ENCODE peak calls at places on chromosomes 11 and 22, in six cellular contexts. K is tibial nerve, F is breast epithelium, C is neural progenitor cell, T is Panc1, U is osteoblast. P is an unnamed sample.
A peak's percentile ranks its signal among the peaks of the same experiment; 100 is the strongest.

GRCh38 chr11:115926601-115927000 is 422.4 kb upstream of the CADM1 start:
- DNase-seq in K (no peak), U (no peak), T (no peak), C (no peak), F (no peak), P (no peak)

GRCh38 chr22:30483169-30483568 is 11.4 kb upstream of the SEC14L3 start:
- DNase-seq in C (no peak), F (no peak), T (no peak), K (no peak), U (no peak), P (no peak)

GRCh38 chr11:119964136-119965025 is 173.5 kb downstream of the TRIM29 start:
- DNase-seq in T (no peak), F (peak; percentile 77), K (no peak), C (peak; percentile 85), U (no peak), P (peak; percentile 35)

GRCh38 chr11:33086017-33086416 is 46.6 kb downstream of the TCP11L1 start:
- DNase-seq in U (no peak), T (no peak), C (no peak), F (no peak), K (no peak), P (no peak)

GRCh38 chr11:95680169-95680929 is 109.2 kb downstream of the FAM76B start:
- DNase-seq in T (no peak), F (no peak), K (no peak), C (no peak), U (no peak), P (no peak)

GRCh38 chr22:41917906-41918791 is 3.3 kb upstream of the SHISA8 start:
- DNase-seq in K (peak; percentile 32), T (no peak), F (no peak), C (no peak), U (peak; percentile 92), P (no peak)

GRCh38 chr11:10386861-10387208 is 68.2 kb upstream of the AMPD3 start:
- DNase-seq in F (no peak), C (no peak), K (no peak), U (no peak), T (no peak), P (no peak)

GRCh38 chr11:36480833-36481232 is 29.2 kb downstream of the TRAF6 start:
- DNase-seq in F (no peak), K (no peak), U (no peak), T (no peak), C (no peak), P (no peak)

GRCh38 chr22:30609260-30610185 is 2.5 kb downstream of the TCN2 start:
- DNase-seq in T (no peak), F (no peak), K (peak; percentile 61), U (peak; percentile 97), C (no peak), P (peak; percentile 36)

GRCh38 chr11:114308689-114309089 is 12.5 kb downstream of the NNMT start:
- DNase-seq in C (no peak), T (no peak), K (peak; percentile 67), U (peak; percentile 51), F (peak; percentile 72), P (peak; percentile 68)

GRCh38 chr11:29119691-29120328 is 897.0 kb downstream of the KCNA4 start:
- DNase-seq in T (peak; percentile 71), C (no peak), F (no peak), U (peak; percentile 53), K (no peak), P (peak; percentile 29)

GRCh38 chr22:40498454-40499186 is 128.2 kb downstream of the SGSM3 start:
- DNase-seq in K (no peak), C (no peak), T (peak; percentile 98), F (no peak), U (peak; percentile 77), P (no peak)

GRCh38 chr22:46212195-46212594 is 37.9 kb downstream of the CDPF1 start:
- DNase-seq in T (no peak), U (no peak), K (no peak), C (no peak), F (no peak), P (no peak)

GRCh38 chr11:69425895-69426544 is 55.4 kb upstream of the LINC01488 start:
- DNase-seq in F (no peak), K (no peak), C (no peak), T (no peak), U (peak; percentile 78), P (no peak)

DNA sequence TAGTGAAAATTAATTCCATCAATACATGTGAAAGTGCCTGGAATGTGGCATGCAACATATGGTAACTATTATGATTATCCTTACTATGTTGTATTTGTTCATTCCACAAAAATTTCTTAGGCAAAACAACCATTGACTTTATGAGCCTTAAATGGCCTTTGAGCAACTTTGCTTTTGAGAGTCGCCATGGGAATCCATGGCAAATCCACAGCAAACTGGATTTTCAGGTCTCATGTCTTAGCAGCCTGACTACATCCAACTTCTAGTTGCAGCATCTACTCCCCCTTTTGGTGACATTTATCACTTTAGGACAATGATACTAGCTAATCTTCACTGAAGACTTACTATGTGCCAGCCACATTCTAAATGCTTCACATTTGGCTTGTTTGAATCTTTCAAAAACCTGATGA is 56.8 kb downstream of the SLC1A2 start:
- DNase-seq in U (no peak), T (no peak), K (no peak), F (no peak), C (no peak), P (peak; percentile 73)
- TF ChIP-seq CTCF in U (no peak), T (peak; percentile 13), K (no peak), F (no peak), C (no peak), P (peak; percentile 9)

GRCh38 chr22:43976861-43977795 is 21.9 kb downstream of the SAMM50 start:
- DNase-seq in C (no peak), T (no peak), K (no peak), U (no peak), F (no peak), P (no peak)
- TF ChIP-seq CTCF in C (peak; percentile 26), T (no peak), K (no peak), U (no peak), F (no peak), P (no peak)

GRCh38 chr11:117514256-117514655 is 186.6 kb downstream of the CEP164 start:
- DNase-seq in T (no peak), F (no peak), U (no peak), K (no peak), C (no peak), P (no peak)
- TF ChIP-seq CTCF in T (no peak), F (no peak), U (no peak), K (no peak), C (no peak), P (no peak)

GRCh38 chr11:42524534-42525227 is 787.1 kb upstream of the API5 start:
- DNase-seq in T (peak; percentile 47), C (peak; percentile 84), U (no peak), F (peak; percentile 24), K (peak; percentile 65), P (no peak)
- TF ChIP-seq CTCF in T (peak; percentile 82), C (peak; percentile 89), U (peak; percentile 49), F (peak; percentile 72), K (peak; percentile 52), P (no peak)

DNA sequence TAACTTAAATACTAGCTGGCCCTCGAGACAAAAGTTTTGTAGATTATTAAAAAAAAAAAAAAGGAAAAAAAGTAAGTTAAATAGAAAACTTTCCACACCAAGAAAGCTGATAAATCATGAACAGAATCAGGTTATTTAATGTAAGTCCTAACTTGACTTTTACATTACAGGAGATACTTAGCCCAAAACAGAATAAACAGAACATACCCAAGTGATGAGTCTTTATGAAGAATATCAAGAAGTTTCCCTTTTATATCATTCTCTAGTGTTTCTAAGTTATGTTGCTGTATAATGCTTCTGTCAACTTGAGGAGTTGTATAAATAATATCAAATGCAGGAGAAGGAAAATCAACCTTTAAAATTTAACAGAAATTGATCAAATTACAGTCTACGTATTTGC is 44.5 kb upstream of the RPS13 start:
- DNase-seq in F (no peak), U (no peak), C (no peak), T (no peak), K (no peak), P (no peak)
- TF ChIP-seq CTCF in F (no peak), U (no peak), C (no peak), T (no peak), K (no peak), P (no peak)

GRCh38 chr11:65571940-65572339 is 398 bp upstream of the FAM89B start:
- DNase-seq in F (no peak), K (no peak), U (peak; percentile 92), T (no peak), C (peak; percentile 86), P (no peak)
- TF ChIP-seq CTCF in F (peak; percentile 13), K (peak; percentile 16), U (peak; percentile 46), T (peak; percentile 85), C (peak; percentile 51), P (peak; percentile 23)

GRCh38 chr22:44003776-44004460 is 20.2 kb upstream of the PARVB start:
- DNase-seq in F (no peak), K (no peak), U (no peak), T (no peak), C (peak; percentile 63), P (no peak)
- TF ChIP-seq CTCF in F (no peak), K (no peak), U (peak; percentile 18), T (no peak), C (peak; percentile 52), P (no peak)

GRCh38 chr11:107743161-107743560 is 31.3 kb upstream of the SLN start:
- DNase-seq in K (no peak), U (no peak), C (no peak), F (no peak), T (no peak), P (no peak)

GRCh38 chr11:107736546-107736945 is 24.7 kb upstream of the SLN start:
- DNase-seq in T (no peak), F (no peak), C (no peak), U (no peak), K (no peak), P (no peak)

GRCh38 chr11:107740256-107740655 is 28.4 kb upstream of the SLN start:
- DNase-seq in U (no peak), F (no peak), K (no peak), T (no peak), C (no peak), P (no peak)

GRCh38 chr11:107744736-107745135 is 32.9 kb upstream of the SLN start:
- DNase-seq in F (no peak), T (no peak), C (no peak), K (no peak), U (no peak), P (no peak)

GRCh38 chr11:107741044-107741823 is 29.4 kb upstream of the SLN start:
- DNase-seq in F (no peak), K (no peak), U (peak; percentile 21), T (peak; percentile 39), C (peak; percentile 46), P (no peak)
- TF ChIP-seq CTCF in F (peak; percentile 10), K (peak; percentile 22), U (peak; percentile 76), T (peak; percentile 89), C (peak; percentile 68), P (peak; percentile 61)

GRCh38 chr11:45147017-45147728 is 734 bp downstream of the PRDM11 start:
- DNase-seq in F (peak; percentile 94), U (peak; percentile 100), T (peak; percentile 38), K (peak; percentile 86), C (peak; percentile 97), P (peak; percentile 90)
- TF ChIP-seq CTCF in F (no peak), U (no peak), T (no peak), K (no peak), C (no peak), P (no peak)

P was measured in AG09319.